ENCODE peak calls at places on chromosomes 5 and 9, in seven cellular contexts. N is breast epithelium, S is suprapubic skin, I is choroid plexus epithelial cell, W is cardiac muscle cell, F is WERI-Rb-1, P is mucosa of descending colon. M is an unnamed sample.

GRCh38 chr5:16160706-16161105 is 18.9 kb downstream of the MARCHF11 start:
- DNase-seq in P (peak; percentile 44), W (peak; percentile 86), I (peak; percentile 85), N (no peak), F (peak; percentile 58), S (no peak), M (peak; percentile 33)

GRCh38 chr5:171693397-171693796 is 92.2 kb upstream of the SMIM23 start:
- DNase-seq in P (no peak), W (no peak), S (peak; percentile 34), F (no peak), I (no peak), N (no peak), M (no peak)

GRCh38 chr5:126888180-126888579 is 111.2 kb downstream of the LMNB1 start:
- DNase-seq in N (no peak), W (no peak), S (no peak), F (peak; percentile 57), P (no peak), I (no peak), M (no peak)

GRCh38 chr9:37551468-37551867 is 24.7 kb downstream of the FBXO10 start:
- DNase-seq in F (no peak), S (no peak), I (no peak), W (no peak), N (no peak), P (no peak), M (no peak)

GRCh38 chr9:125601986-125602385 is 105.0 kb downstream of the MAPKAP1 start:
- DNase-seq in F (no peak), W (no peak), S (no peak), I (no peak), P (no peak), N (no peak), M (peak; percentile 22)

GRCh38 chr5:40223884-40224402 is 455.8 kb upstream of the PTGER4 start:
- DNase-seq in S (no peak), I (peak; percentile 68), F (no peak), W (no peak), N (no peak), P (no peak), M (no peak)

GRCh38 chr5:35319231-35320002 is 89.1 kb upstream of the PRLR start:
- DNase-seq in W (no peak), F (no peak), N (no peak), S (peak; percentile 87), P (peak; percentile 61), I (peak; percentile 40), M (no peak)

GRCh38 chr5:113047234-113047633 is 70.6 kb downstream of the DCP2 start:
- DNase-seq in F (no peak), I (peak; percentile 51), S (no peak), N (no peak), P (no peak), W (no peak), M (no peak)

GRCh38 chr9:107566596-107566995 is 77.0 kb upstream of the KLF4 start:
- DNase-seq in N (no peak), I (no peak), F (no peak), S (no peak), W (no peak), P (no peak), M (no peak)

GRCh38 chr9:37390759-37391158 is 31.7 kb upstream of the GRHPR start:
- DNase-seq in P (peak; percentile 80), F (peak; percentile 45), S (no peak), N (no peak), I (peak; percentile 29), W (peak; percentile 66), M (peak; percentile 30)

GRCh38 chr9:121098567-121099198 is 23.9 kb downstream of the CNTRL start:
- DNase-seq in N (no peak), S (no peak), W (no peak), P (no peak), I (no peak), F (no peak), M (no peak)

GRCh38 chr5:1509346-1510085 is 14.2 kb downstream of the LPCAT1 start:
- DNase-seq in W (no peak), N (no peak), F (peak; percentile 4), P (no peak), I (no peak), S (peak; percentile 47), M (no peak)

GRCh38 chr9:127862075-127863011 is 7.9 kb upstream of the ENG start:
- DNase-seq in F (peak; percentile 93), I (no peak), N (peak; percentile 55), P (peak; percentile 72), W (peak; percentile 58), S (no peak), M (no peak)

GRCh38 chr9:113564804-113565237 is 101.3 kb downstream of the RGS3 start:
- DNase-seq in W (peak; percentile 66), I (peak; percentile 70), P (peak; percentile 77), S (no peak), F (peak; percentile 33), N (peak; percentile 70), M (peak; percentile 58)

GRCh38 chr9:12195456-12195855 is 497.7 kb upstream of the TYRP1 start:
- DNase-seq in N (no peak), S (no peak), F (no peak), P (no peak), I (no peak), W (no peak), M (no peak)
- TF ChIP-seq CTCF in N (no peak), S (no peak), F (no peak), P (no peak), I (no peak), W (no peak), M (no peak)

DNA sequence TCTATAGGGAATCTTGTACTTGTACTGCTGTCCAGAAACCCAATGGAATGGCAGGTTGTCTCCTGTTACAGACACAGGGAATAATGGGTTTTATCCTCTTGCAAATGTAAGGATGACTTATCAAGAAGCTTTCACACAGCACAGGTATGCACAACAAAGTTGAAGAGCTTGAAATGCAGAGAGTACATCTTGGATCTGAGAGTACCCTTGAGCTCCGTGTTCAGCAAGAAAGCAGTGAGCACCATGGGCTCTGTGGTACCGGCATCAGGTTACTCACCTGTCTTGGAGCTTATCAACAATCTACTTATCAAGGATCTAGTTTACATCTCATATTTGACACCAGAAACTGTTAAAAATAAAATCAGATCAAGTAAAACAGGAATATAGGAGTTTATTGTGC is 22.0 kb upstream of the EMB start:
- DNase-seq in P (no peak), N (no peak), I (no peak), S (no peak), F (no peak), W (no peak), M (no peak)
- TF ChIP-seq CTCF in P (no peak), N (no peak), I (no peak), S (no peak), F (no peak), W (no peak), M (no peak)

GRCh38 chr5:53425598-53426516 is 54.6 kb upstream of the FST start:
- DNase-seq in N (no peak), S (no peak), I (no peak), F (peak; percentile 56), W (peak; percentile 64), P (peak; percentile 66), M (peak; percentile 63)
- TF ChIP-seq CTCF in N (no peak), S (no peak), I (peak; percentile 46), F (peak; percentile 44), W (peak; percentile 21), P (no peak), M (peak; percentile 52)

GRCh38 chr5:181167814-181168488 is 20.6 kb downstream of the OR2V2 start:
- DNase-seq in S (no peak), I (no peak), W (peak; percentile 43), P (no peak), F (peak; percentile 47), N (no peak), M (peak; percentile 85)
- TF ChIP-seq CTCF in S (no peak), I (peak; percentile 53), W (peak; percentile 48), P (no peak), F (peak; percentile 46), N (no peak), M (peak; percentile 67)

GRCh38 chr5:7850533-7851239 is at the start of gene CFAP90:
- DNase-seq in N (no peak), S (peak; percentile 80), W (peak; percentile 86), P (peak; percentile 32), I (peak; percentile 66), F (peak; percentile 94), M (peak; percentile 94)
- TF ChIP-seq CTCF in N (peak; percentile 36), S (peak; percentile 16), W (peak; percentile 56), P (no peak), I (peak; percentile 63), F (peak; percentile 73), M (peak; percentile 40)

M was measured in nephron progenitor cell.